ENCODE peak calls at places on chromosome 6, in ten cellular contexts. R is lung, L is A549, J is GM06990, T is transverse colon, I is IMR-90, X is mucosa of descending colon, V is esophagus squamous epithelium, S is stomach, O is B cell. C is an unnamed sample.

GRCh38 chr6:121033091-121033490 is 301.2 kb downstream of the TBC1D32 start:
- DNase-seq in X (no peak), S (no peak), O (no peak), V (no peak), R (no peak), J (no peak), I (no peak), T (no peak), L (no peak), C (no peak)

GRCh38 chr6:1524040-1524480 is 85.7 kb upstream of the FOXC1 start:
- DNase-seq in O (peak), L (peak), J (peak), R (peak), S (peak), X (peak), T (peak), I (peak), V (no peak), C (peak)

GRCh38 chr6:48825501-48826317 is 637.3 kb downstream of the MMUT start:
- DNase-seq in X (no peak), R (no peak), O (no peak), V (no peak), J (no peak), T (no peak), I (peak), S (no peak), L (peak), C (no peak)

GRCh38 chr6:51936536-51936935 is 150.9 kb downstream of the PKHD1 start:
- DNase-seq in R (no peak), S (no peak), V (no peak), O (no peak), I (no peak), J (no peak), L (no peak), X (no peak), T (no peak), C (no peak)

GRCh38 chr6:47034919-47035318 is 7.2 kb downstream of the ADGRF1 start:
- DNase-seq in J (no peak), L (peak), R (peak), T (no peak), O (no peak), V (no peak), S (no peak), I (peak), X (no peak), C (no peak)

GRCh38 chr6:35343092-35343834 is 905 bp downstream of the PPARD start:
- DNase-seq in S (peak), I (peak), X (peak), L (no peak), T (peak), V (no peak), R (peak), J (no peak), O (peak), C (no peak)

GRCh38 chr6:132190815-132191175 is 210.5 kb downstream of the MOXD1 start:
- DNase-seq in T (no peak), X (no peak), J (no peak), O (no peak), S (no peak), R (no peak), L (no peak), V (no peak), I (peak), C (no peak)

GRCh38 chr6:155883741-155884140 is 428.1 kb upstream of the NOX3 start:
- DNase-seq in V (no peak), X (no peak), O (no peak), J (no peak), T (no peak), R (no peak), I (peak), L (no peak), S (no peak), C (no peak)

GRCh38 chr6:3287976-3288707 is 29.4 kb downstream of the PSMG4 start:
- DNase-seq in T (peak), S (no peak), V (no peak), O (no peak), J (no peak), L (no peak), X (peak), I (no peak), R (no peak), C (no peak)

GRCh38 chr6:144434308-144434990 is 149.3 kb downstream of the UTRN start:
- DNase-seq in X (no peak), V (no peak), J (no peak), S (no peak), O (no peak), L (no peak), R (no peak), I (peak), T (no peak), C (no peak)

GRCh38 chr6:134510920-134511319 is 193.0 kb upstream of the SGK1 start:
- DNase-seq in X (no peak), T (no peak), I (no peak), R (no peak), J (no peak), V (no peak), O (no peak), S (no peak), L (no peak), C (no peak)

DNA sequence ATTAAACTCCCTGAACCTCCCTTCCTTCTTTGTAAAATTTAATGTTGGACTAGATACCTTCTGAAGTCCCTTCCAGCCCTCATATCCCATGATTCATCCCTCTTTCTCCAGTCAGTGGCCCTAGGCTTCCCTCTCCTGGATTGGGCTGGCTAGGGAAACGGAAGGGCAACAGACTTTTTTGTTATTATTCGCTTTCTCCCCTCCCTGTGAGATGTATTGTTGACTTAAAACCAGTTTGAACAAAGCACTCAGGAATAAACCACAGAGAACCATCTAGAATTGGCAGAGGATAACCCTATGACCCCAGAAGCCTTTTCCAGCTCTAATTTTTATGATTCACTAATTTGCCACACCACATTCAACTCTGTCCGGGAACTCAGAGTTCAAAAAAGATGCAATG is 239.7 kb upstream of the SUPT3H start:
- DNase-seq in X (no peak), S (no peak), J (no peak), O (no peak), R (no peak), I (peak), V (no peak), L (no peak), T (no peak), C (no peak)
- TF ChIP-seq CTCF in X (no peak), S (no peak), J (no peak), O (no peak), R (no peak), I (peak), V (no peak), L (no peak), T (no peak), C (no peak)

DNA sequence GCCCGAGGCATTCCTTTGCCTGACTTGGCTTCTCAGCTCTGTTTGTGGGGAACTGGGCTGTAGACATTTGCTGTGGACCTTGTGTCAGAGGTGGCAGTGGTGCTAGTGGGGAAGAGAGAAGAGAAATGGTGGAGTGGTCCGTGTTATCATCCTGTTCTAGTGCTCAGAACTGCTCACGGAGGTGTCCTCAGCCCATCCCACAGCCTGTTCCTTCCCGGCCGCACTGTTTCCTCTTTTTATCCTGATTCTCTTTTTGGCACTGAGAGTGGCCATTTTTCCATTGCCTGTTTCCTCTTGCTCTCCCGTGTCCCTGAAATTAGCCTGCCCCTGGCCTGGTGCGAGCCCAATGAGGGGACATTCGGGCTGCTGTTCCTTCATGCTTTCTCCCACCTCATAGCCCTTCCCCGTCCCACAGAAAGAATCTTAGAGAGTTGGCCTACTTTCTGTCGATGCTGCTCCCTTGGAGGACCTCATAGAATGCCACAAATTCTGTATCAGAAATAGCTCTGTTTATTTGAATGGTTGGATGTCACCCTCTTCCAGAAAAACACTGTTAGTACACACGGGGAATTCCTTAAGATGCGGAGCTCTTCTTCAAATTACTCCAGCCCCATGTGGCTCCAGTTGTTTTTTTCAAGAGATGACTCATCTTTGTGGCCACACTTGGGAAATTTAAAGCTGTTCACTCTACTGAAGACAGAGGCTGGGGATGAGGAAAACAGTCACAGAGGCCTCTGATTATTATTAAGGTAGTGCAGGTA is 26.1 kb downstream of the FARS2 start:
- DNase-seq in J (no peak), T (no peak), S (no peak), V (no peak), O (no peak), R (no peak), X (no peak), L (no peak), I (peak), C (no peak)
- TF ChIP-seq CTCF in J (no peak), T (no peak), S (no peak), V (no peak), O (no peak), R (no peak), X (no peak), L (no peak), I (peak), C (no peak)

GRCh38 chr6:101413773-101414172 is 20.3 kb downstream of the GRIK2 start:
- DNase-seq in O (no peak), R (no peak), I (no peak), J (no peak), L (no peak), X (no peak), S (no peak), V (no peak), T (no peak), C (no peak)

GRCh38 chr6:101422811-101423210 is 29.3 kb downstream of the GRIK2 start:
- DNase-seq in S (no peak), V (no peak), I (peak), T (no peak), L (no peak), R (no peak), X (no peak), O (no peak), J (no peak), C (no peak)

GRCh38 chr6:101417899-101418298 is 24.4 kb downstream of the GRIK2 start:
- DNase-seq in L (no peak), R (no peak), O (no peak), V (no peak), X (no peak), T (no peak), I (no peak), J (no peak), S (no peak), C (no peak)
- TF ChIP-seq CTCF in L (no peak), R (no peak), O (no peak), V (no peak), X (no peak), T (no peak), I (no peak), J (no peak), S (no peak), C (no peak)

GRCh38 chr6:166420351-166420750 is 37.6 kb upstream of the MPC1 start:
- DNase-seq in J (no peak), V (no peak), X (no peak), O (no peak), I (peak), T (no peak), S (no peak), R (no peak), L (peak), C (no peak)
- TF ChIP-seq CTCF in J (no peak), V (no peak), X (no peak), O (no peak), I (no peak), T (no peak), S (no peak), R (no peak), L (no peak), C (no peak)

GRCh38 chr6:164832410-164832809 is 477.0 kb downstream of the C6orf118 start:
- DNase-seq in L (no peak), O (no peak), R (no peak), V (no peak), I (no peak), T (no peak), J (no peak), S (no peak), X (no peak), C (no peak)
- TF ChIP-seq CTCF in L (no peak), O (no peak), R (no peak), V (no peak), I (no peak), T (no peak), J (no peak), S (no peak), X (no peak), C (no peak)

GRCh38 chr6:45946352-45946751 is 69.3 kb downstream of the CLIC5 start:
- DNase-seq in S (no peak), L (peak), T (no peak), X (no peak), J (no peak), V (no peak), R (no peak), I (peak), O (no peak), C (no peak)
- TF ChIP-seq CTCF in S (no peak), L (no peak), T (no peak), X (no peak), J (peak), V (no peak), R (no peak), I (peak), O (no peak), C (no peak)

GRCh38 chr6:111727798-111728197 is 122.1 kb upstream of the TRAF3IP2 start:
- DNase-seq in V (no peak), L (peak), R (no peak), O (no peak), I (peak), T (no peak), J (no peak), X (no peak), S (no peak), C (no peak)
- TF ChIP-seq CTCF in V (no peak), L (no peak), R (no peak), O (peak), I (peak), T (no peak), J (peak), X (no peak), S (peak), C (no peak)

GRCh38 chr6:123211777-123212545 is 215.9 kb downstream of the CLVS2 start:
- DNase-seq in L (no peak), V (no peak), O (no peak), J (no peak), R (no peak), X (no peak), S (no peak), I (no peak), T (no peak), C (no peak)
- TF ChIP-seq CTCF in L (no peak), V (no peak), O (no peak), J (no peak), R (no peak), X (no peak), S (no peak), I (no peak), T (no peak), C (no peak)